ENCODE peak calls at places on chromosomes 7 and 10, in six cellular contexts. One of them, this sample, is unnamed. For H4K20me1, the result is how much of the 10 kb centered on the place peaks cover.

GRCh38 chr10:62681211-62681940 is 123.1 kb upstream of the ADO start:
- DNase-seq in fibroblast of lung: peak
- DNase-seq in MM.1S: peak
- DNase-seq in IMR-90: no peak
- DNase-seq in PC-3: no peak
- DNase-seq in neural progenitor cell: peak
- DNase-seq in this sample: no peak

GRCh38 chr7:156640949-156641485 is 443 bp downstream of the RNF32 start:
- DNase-seq in neural progenitor cell: no peak
- DNase-seq in PC-3: peak
- DNase-seq in MM.1S: peak
- DNase-seq in IMR-90: peak
- DNase-seq in fibroblast of lung: peak
- DNase-seq in this sample: peak

GRCh38 chr7:5508698-5509097 is 85.1 kb upstream of the TNRC18 start:
- DNase-seq in neural progenitor cell: no peak
- DNase-seq in fibroblast of lung: no peak
- DNase-seq in IMR-90: no peak
- DNase-seq in PC-3: peak
- DNase-seq in MM.1S: no peak
- DNase-seq in this sample: no peak

GRCh38 chr10:86046845-86047460 is 319.6 kb downstream of the GRID1 start:
- DNase-seq in neural progenitor cell: no peak
- DNase-seq in MM.1S: no peak
- DNase-seq in PC-3: no peak
- DNase-seq in IMR-90: no peak
- DNase-seq in fibroblast of lung: no peak
- DNase-seq in this sample: no peak

GRCh38 chr7:112395411-112395810 is 54.8 kb upstream of the IFRD1 start:
- DNase-seq in MM.1S: no peak
- DNase-seq in fibroblast of lung: no peak
- DNase-seq in PC-3: no peak
- DNase-seq in IMR-90: no peak
- DNase-seq in neural progenitor cell: no peak
- DNase-seq in this sample: no peak

GRCh38 chr7:150553163-150553562 is 14.0 kb upstream of the GIMAP4 start:
- DNase-seq in neural progenitor cell: no peak
- DNase-seq in fibroblast of lung: no peak
- DNase-seq in IMR-90: no peak
- DNase-seq in MM.1S: no peak
- DNase-seq in PC-3: no peak
- DNase-seq in this sample: no peak

GRCh38 chr10:97816609-97817008 is 33.0 kb upstream of the GOLGA7B start:
- DNase-seq in MM.1S: no peak
- DNase-seq in neural progenitor cell: no peak
- DNase-seq in fibroblast of lung: no peak
- DNase-seq in PC-3: no peak
- DNase-seq in IMR-90: no peak
- DNase-seq in this sample: no peak

GRCh38 chr7:97293031-97293430 is 175.5 kb downstream of the SDHAF3 start:
- DNase-seq in IMR-90: no peak
- DNase-seq in MM.1S: no peak
- DNase-seq in fibroblast of lung: no peak
- DNase-seq in neural progenitor cell: no peak
- DNase-seq in PC-3: no peak
- DNase-seq in this sample: no peak

GRCh38 chr7:151060416-151061234 is 1.2 kb downstream of the SLC4A2 start:
- DNase-seq in neural progenitor cell: peak
- DNase-seq in PC-3: peak
- DNase-seq in IMR-90: no peak
- DNase-seq in MM.1S: no peak
- DNase-seq in fibroblast of lung: peak
- DNase-seq in this sample: peak

GRCh38 chr10:117899181-117899683 is 147.5 kb downstream of the RAB11FIP2 start:
- DNase-seq in PC-3: peak
- DNase-seq in fibroblast of lung: no peak
- DNase-seq in neural progenitor cell: peak
- DNase-seq in MM.1S: no peak
- DNase-seq in IMR-90: no peak
- DNase-seq in this sample: peak

DNA sequence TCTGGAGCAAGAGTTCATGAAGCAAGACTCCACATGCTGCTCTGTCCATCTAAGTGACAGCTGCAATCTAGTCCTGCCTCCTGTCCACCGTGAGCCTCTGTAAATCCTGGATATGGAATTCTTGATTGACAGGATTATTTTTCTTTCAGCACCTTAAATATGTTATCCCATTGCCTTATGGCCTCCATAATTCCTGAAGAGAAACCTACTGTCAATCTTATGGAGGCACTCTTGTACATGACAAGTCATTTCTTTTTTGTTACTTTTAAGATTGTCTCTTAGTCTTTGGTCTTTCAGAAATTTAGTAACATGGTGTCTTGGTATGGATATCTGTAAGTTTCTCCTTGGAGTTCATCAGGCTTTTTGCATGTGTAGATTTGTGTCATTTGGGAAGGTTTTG is 82.8 kb downstream of the NPSR1 start:
- DNase-seq in fibroblast of lung: no peak
- DNase-seq in MM.1S: no peak
- DNase-seq in PC-3: no peak
- DNase-seq in IMR-90: no peak
- DNase-seq in neural progenitor cell: no peak
- DNase-seq in this sample: no peak
- H3K4me3 ChIP-seq in fibroblast of lung: no peak
- H3K4me3 ChIP-seq in MM.1S: no peak
- H3K4me3 ChIP-seq in PC-3: no peak
- H3K4me3 ChIP-seq in IMR-90: no peak
- H3K4me3 ChIP-seq in neural progenitor cell: no peak
- H3K4me3 ChIP-seq in this sample: no peak

GRCh38 chr7:79636849-79637248 is 183.4 kb upstream of the MAGI2 start:
- DNase-seq in fibroblast of lung: no peak
- DNase-seq in MM.1S: no peak
- DNase-seq in PC-3: no peak
- DNase-seq in IMR-90: no peak
- DNase-seq in neural progenitor cell: no peak
- DNase-seq in this sample: no peak
- H4K20me1 ChIP-seq in fibroblast of lung: under half
- H4K20me1 ChIP-seq in MM.1S: under half
- H4K20me1 ChIP-seq in PC-3: under half
- H4K20me1 ChIP-seq in IMR-90: under half
- H4K20me1 ChIP-seq in neural progenitor cell: under half
- H4K20me1 ChIP-seq in this sample: under half

DNA sequence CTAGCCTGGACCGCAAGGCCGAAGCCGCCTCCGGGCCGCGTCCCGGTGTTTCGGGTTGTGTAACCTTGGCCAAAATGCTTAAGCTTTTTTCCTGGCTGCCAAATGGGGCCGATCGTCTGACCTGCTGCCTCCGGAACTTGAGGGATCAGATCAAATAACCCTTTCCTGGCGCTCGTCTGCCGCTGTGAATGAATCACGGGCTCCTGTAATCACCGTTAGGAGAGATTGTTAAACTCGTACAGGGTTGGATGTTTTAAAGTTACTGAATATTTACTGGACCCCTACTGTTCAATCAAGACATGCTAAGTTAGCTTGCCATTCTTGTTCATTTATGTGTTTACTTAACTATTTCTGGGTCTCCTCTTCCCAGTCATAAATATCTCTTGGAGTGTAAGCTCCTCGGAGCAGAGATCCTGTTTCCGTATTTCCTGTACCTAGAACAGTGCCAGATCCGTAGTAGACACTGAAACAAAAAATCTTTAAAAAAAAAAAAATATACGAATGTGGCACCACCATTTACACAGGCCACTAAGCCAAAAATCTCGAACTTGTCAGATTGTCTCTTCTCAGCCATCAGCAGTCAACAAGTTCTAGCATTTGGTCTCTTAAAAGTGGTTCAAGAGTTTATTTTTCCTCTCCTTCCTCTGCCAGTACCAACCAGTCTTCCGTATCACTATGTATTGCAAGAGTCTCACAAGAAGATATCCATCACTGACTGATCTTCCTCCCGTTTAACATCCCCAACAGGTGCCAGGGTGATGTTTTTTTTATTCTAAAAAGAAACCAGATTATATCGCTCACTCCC is 645 bp upstream of the TM9SF3 start:
- DNase-seq in fibroblast of lung: peak
- DNase-seq in neural progenitor cell: no peak
- DNase-seq in MM.1S: peak
- DNase-seq in IMR-90: peak
- DNase-seq in PC-3: peak
- DNase-seq in this sample: peak
- H3K4me3 ChIP-seq in fibroblast of lung: peak
- H3K4me3 ChIP-seq in neural progenitor cell: peak
- H3K4me3 ChIP-seq in MM.1S: peak
- H3K4me3 ChIP-seq in IMR-90: peak
- H3K4me3 ChIP-seq in PC-3: peak
- H3K4me3 ChIP-seq in this sample: peak

DNA sequence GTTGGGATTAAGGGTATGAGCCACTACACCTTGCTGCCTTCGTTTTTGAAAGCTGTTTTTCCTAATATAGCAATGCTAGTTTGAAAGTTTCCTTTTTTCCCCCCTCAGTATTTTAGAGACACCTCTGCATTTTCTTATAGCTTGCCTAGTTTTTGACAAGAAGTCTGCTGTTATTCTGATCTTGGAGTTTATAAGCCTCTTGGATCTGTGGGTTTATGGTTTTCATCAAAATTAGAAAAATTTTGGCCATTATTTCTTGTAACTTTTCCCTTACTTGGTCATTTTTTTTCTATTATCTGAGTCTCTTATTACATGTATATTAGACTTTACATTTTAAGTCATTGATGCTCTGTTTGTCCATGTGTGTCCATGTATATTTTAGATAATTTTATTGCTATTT is 57.2 kb downstream of the SHOC2 start:
- DNase-seq in neural progenitor cell: no peak
- DNase-seq in fibroblast of lung: no peak
- DNase-seq in MM.1S: no peak
- DNase-seq in PC-3: no peak
- DNase-seq in IMR-90: no peak
- DNase-seq in this sample: no peak
- H4K20me1 ChIP-seq in neural progenitor cell: under half
- H4K20me1 ChIP-seq in fibroblast of lung: under half
- H4K20me1 ChIP-seq in MM.1S: under half
- H4K20me1 ChIP-seq in PC-3: under half
- H4K20me1 ChIP-seq in IMR-90: under half
- H4K20me1 ChIP-seq in this sample: under half

GRCh38 chr10:114283535-114283934 is 44.5 kb downstream of the VWA2 start:
- DNase-seq in PC-3: no peak
- DNase-seq in fibroblast of lung: no peak
- DNase-seq in IMR-90: no peak
- DNase-seq in neural progenitor cell: no peak
- DNase-seq in MM.1S: no peak
- DNase-seq in this sample: no peak
- H3K4me3 ChIP-seq in PC-3: no peak
- H3K4me3 ChIP-seq in fibroblast of lung: no peak
- H3K4me3 ChIP-seq in IMR-90: no peak
- H3K4me3 ChIP-seq in neural progenitor cell: no peak
- H3K4me3 ChIP-seq in MM.1S: no peak
- H3K4me3 ChIP-seq in this sample: no peak

GRCh38 chr7:2800923-2801682 is 43.0 kb downstream of the GNA12 start:
- DNase-seq in MM.1S: no peak
- DNase-seq in PC-3: peak
- DNase-seq in neural progenitor cell: no peak
- DNase-seq in IMR-90: peak
- DNase-seq in fibroblast of lung: peak
- DNase-seq in this sample: peak

GRCh38 chr7:2798669-2799068 is 45.4 kb downstream of the GNA12 start:
- DNase-seq in neural progenitor cell: no peak
- DNase-seq in MM.1S: no peak
- DNase-seq in PC-3: no peak
- DNase-seq in fibroblast of lung: no peak
- DNase-seq in IMR-90: no peak
- DNase-seq in this sample: no peak

GRCh38 chr7:2799253-2799652 is 44.9 kb downstream of the GNA12 start:
- DNase-seq in neural progenitor cell: no peak
- DNase-seq in fibroblast of lung: no peak
- DNase-seq in PC-3: no peak
- DNase-seq in MM.1S: no peak
- DNase-seq in IMR-90: no peak
- DNase-seq in this sample: no peak

GRCh38 chr7:2802082-2802481 is 42.0 kb downstream of the GNA12 start:
- DNase-seq in neural progenitor cell: no peak
- DNase-seq in IMR-90: peak
- DNase-seq in MM.1S: no peak
- DNase-seq in PC-3: peak
- DNase-seq in fibroblast of lung: peak
- DNase-seq in this sample: no peak

GRCh38 chr7:2800220-2800922 is 43.7 kb downstream of the GNA12 start:
- DNase-seq in neural progenitor cell: no peak
- DNase-seq in MM.1S: no peak
- DNase-seq in PC-3: no peak
- DNase-seq in fibroblast of lung: no peak
- DNase-seq in IMR-90: no peak
- DNase-seq in this sample: no peak
- H4K20me1 ChIP-seq in neural progenitor cell: under half
- H4K20me1 ChIP-seq in MM.1S: under half
- H4K20me1 ChIP-seq in PC-3: under half
- H4K20me1 ChIP-seq in fibroblast of lung: under half
- H4K20me1 ChIP-seq in IMR-90: under half
- H4K20me1 ChIP-seq in this sample: under half

GRCh38 chr7:25495905-25496304 is 267.6 kb upstream of the NPVF start:
- DNase-seq in PC-3: no peak
- DNase-seq in MM.1S: no peak
- DNase-seq in fibroblast of lung: no peak
- DNase-seq in IMR-90: no peak
- DNase-seq in neural progenitor cell: no peak
- DNase-seq in this sample: no peak

GRCh38 chr7:25495342-25495855 is 267.1 kb upstream of the NPVF start:
- DNase-seq in PC-3: no peak
- DNase-seq in IMR-90: no peak
- DNase-seq in fibroblast of lung: no peak
- DNase-seq in neural progenitor cell: peak
- DNase-seq in MM.1S: no peak
- DNase-seq in this sample: no peak

GRCh38 chr7:25493811-25494366 is 265.6 kb upstream of the NPVF start:
- DNase-seq in neural progenitor cell: no peak
- DNase-seq in IMR-90: no peak
- DNase-seq in MM.1S: no peak
- DNase-seq in PC-3: no peak
- DNase-seq in fibroblast of lung: no peak
- DNase-seq in this sample: no peak

DNA sequence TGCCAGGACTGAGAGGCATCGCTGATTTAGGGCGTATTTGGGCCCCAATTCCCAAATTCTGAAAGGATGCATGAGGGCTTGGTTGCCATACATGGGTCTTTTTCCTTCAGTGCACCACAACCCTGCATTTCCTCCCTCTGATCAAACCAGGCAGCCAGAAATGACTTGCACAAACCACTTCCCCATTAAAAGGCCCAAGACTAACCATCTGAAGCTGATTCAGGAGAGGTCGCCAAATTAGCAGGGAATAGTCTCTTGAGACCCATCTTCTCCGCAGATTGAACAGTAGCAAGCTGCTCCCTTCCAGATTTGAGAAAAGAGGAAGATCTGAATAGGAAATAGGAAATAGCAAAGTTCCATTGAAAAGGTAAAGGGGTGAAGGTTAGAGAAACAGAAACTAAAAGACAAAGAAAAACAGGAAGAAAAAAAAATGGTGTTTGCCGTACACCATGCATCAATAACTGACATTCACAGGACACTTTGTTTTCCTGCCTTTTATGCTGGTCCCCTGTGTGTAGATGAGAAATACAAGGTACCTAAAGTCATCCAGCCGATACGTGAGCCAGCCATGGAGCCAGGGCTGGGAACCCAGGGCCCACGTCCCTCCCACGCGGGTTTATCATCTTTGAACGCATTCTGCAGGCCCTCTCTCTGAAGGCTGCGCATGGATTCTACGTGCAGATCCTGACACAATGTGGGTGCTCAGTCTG is 268.3 kb upstream of the NPVF start:
- DNase-seq in PC-3: no peak
- DNase-seq in MM.1S: no peak
- DNase-seq in IMR-90: no peak
- DNase-seq in fibroblast of lung: no peak
- DNase-seq in neural progenitor cell: no peak
- DNase-seq in this sample: no peak
- H3K4me3 ChIP-seq in PC-3: no peak
- H3K4me3 ChIP-seq in MM.1S: no peak
- H3K4me3 ChIP-seq in IMR-90: no peak
- H3K4me3 ChIP-seq in fibroblast of lung: no peak
- H3K4me3 ChIP-seq in neural progenitor cell: no peak
- H3K4me3 ChIP-seq in this sample: no peak

This sample was measured in mammary epithelial cell.